ENCODE peak calls at places on chromosomes 6 and 20, in six cellular contexts. One of them, this sample, is unnamed.

GRCh38 chr20:35305682-35306556 is 13.7 kb upstream of the FAM83C start:
- DNase-seq in heart left ventricle: no peak
- DNase-seq in adrenal gland: peak
- DNase-seq in tibial nerve: peak
- DNase-seq in IMR-90: peak
- DNase-seq in H1: no peak
- DNase-seq in this sample: no peak

GRCh38 chr6:149483849-149484635 is 772 bp downstream of the ZC3H12D start:
- DNase-seq in heart left ventricle: no peak
- DNase-seq in adrenal gland: no peak
- DNase-seq in tibial nerve: no peak
- DNase-seq in IMR-90: no peak
- DNase-seq in H1: no peak
- DNase-seq in this sample: no peak

GRCh38 chr6:26240981-26241770 is 123.8 kb upstream of the BTN3A2 start:
- DNase-seq in heart left ventricle: no peak
- DNase-seq in adrenal gland: peak
- DNase-seq in tibial nerve: no peak
- DNase-seq in IMR-90: peak
- DNase-seq in H1: no peak
- DNase-seq in this sample: peak

GRCh38 chr6:1901556-1901955 is 291.8 kb downstream of the FOXC1 start:
- DNase-seq in heart left ventricle: no peak
- DNase-seq in adrenal gland: no peak
- DNase-seq in tibial nerve: no peak
- DNase-seq in IMR-90: peak
- DNase-seq in H1: no peak
- DNase-seq in this sample: no peak

GRCh38 chr6:32432050-32432450 is 7.6 kb upstream of the HLA-DRA start:
- DNase-seq in heart left ventricle: no peak
- DNase-seq in adrenal gland: no peak
- DNase-seq in tibial nerve: no peak
- DNase-seq in IMR-90: peak
- DNase-seq in H1: no peak
- DNase-seq in this sample: no peak

GRCh38 chr20:24953204-24953565 is 4.1 kb downstream of the CST7 start:
- DNase-seq in heart left ventricle: no peak
- DNase-seq in adrenal gland: no peak
- DNase-seq in tibial nerve: no peak
- DNase-seq in IMR-90: no peak
- DNase-seq in H1: peak
- DNase-seq in this sample: no peak

GRCh38 chr6:138655828-138656227 is 117.7 kb upstream of the CCDC28A start:
- DNase-seq in heart left ventricle: no peak
- DNase-seq in adrenal gland: no peak
- DNase-seq in tibial nerve: no peak
- DNase-seq in IMR-90: no peak
- DNase-seq in H1: no peak
- DNase-seq in this sample: no peak

GRCh38 chr6:27674882-27675281 is 202.0 kb upstream of the ZNF184 start:
- DNase-seq in heart left ventricle: no peak
- DNase-seq in adrenal gland: no peak
- DNase-seq in tibial nerve: no peak
- DNase-seq in IMR-90: no peak
- DNase-seq in H1: no peak
- DNase-seq in this sample: no peak

GRCh38 chr6:74249658-74250057 is 553.7 kb downstream of the CD109 start:
- DNase-seq in heart left ventricle: no peak
- DNase-seq in adrenal gland: no peak
- DNase-seq in tibial nerve: no peak
- DNase-seq in IMR-90: peak
- DNase-seq in H1: no peak
- DNase-seq in this sample: no peak

GRCh38 chr6:96532399-96532798 is 10.8 kb downstream of the UFL1 start:
- DNase-seq in heart left ventricle: no peak
- DNase-seq in adrenal gland: no peak
- DNase-seq in tibial nerve: no peak
- DNase-seq in IMR-90: no peak
- DNase-seq in H1: no peak
- DNase-seq in this sample: no peak

GRCh38 chr6:63636516-63636968 is 940 bp downstream of the PHF3 start:
- DNase-seq in heart left ventricle: peak
- DNase-seq in adrenal gland: peak
- DNase-seq in tibial nerve: peak
- DNase-seq in IMR-90: peak
- DNase-seq in H1: no peak
- DNase-seq in this sample: peak

GRCh38 chr6:168638497-168639072 is 197.6 kb downstream of the SMOC2 start:
- DNase-seq in heart left ventricle: no peak
- DNase-seq in adrenal gland: no peak
- DNase-seq in tibial nerve: no peak
- DNase-seq in IMR-90: no peak
- DNase-seq in H1: no peak
- DNase-seq in this sample: no peak

GRCh38 chr6:124677874-124678273 is 284.4 kb upstream of the RNF217 start:
- DNase-seq in heart left ventricle: no peak
- DNase-seq in adrenal gland: no peak
- DNase-seq in tibial nerve: no peak
- DNase-seq in IMR-90: no peak
- DNase-seq in H1: no peak
- DNase-seq in this sample: no peak

GRCh38 chr6:139430897-139431601 is 56.6 kb upstream of the CITED2 start:
- DNase-seq in heart left ventricle: no peak
- DNase-seq in adrenal gland: no peak
- DNase-seq in tibial nerve: no peak
- DNase-seq in IMR-90: no peak
- DNase-seq in H1: no peak
- DNase-seq in this sample: no peak

GRCh38 chr6:13913226-13914001 is 11.3 kb upstream of the RNF182 start:
- DNase-seq in heart left ventricle: no peak
- DNase-seq in adrenal gland: no peak
- DNase-seq in tibial nerve: no peak
- DNase-seq in IMR-90: no peak
- DNase-seq in H1: no peak
- DNase-seq in this sample: no peak

GRCh38 chr6:69584536-69584912 is 212.3 kb downstream of the LMBRD1 start:
- DNase-seq in heart left ventricle: no peak
- DNase-seq in adrenal gland: no peak
- DNase-seq in tibial nerve: no peak
- DNase-seq in IMR-90: no peak
- DNase-seq in H1: no peak
- DNase-seq in this sample: no peak

GRCh38 chr20:1204061-1204460 is 807 bp downstream of the C20orf202 start:
- DNase-seq in heart left ventricle: no peak
- DNase-seq in adrenal gland: no peak
- DNase-seq in tibial nerve: no peak
- DNase-seq in IMR-90: no peak
- DNase-seq in H1: no peak
- DNase-seq in this sample: no peak

GRCh38 chr6:119105262-119105661 is 26.8 kb upstream of the FAM184A start:
- DNase-seq in heart left ventricle: no peak
- DNase-seq in adrenal gland: no peak
- DNase-seq in tibial nerve: no peak
- DNase-seq in IMR-90: no peak
- DNase-seq in H1: no peak
- DNase-seq in this sample: no peak

GRCh38 chr6:22079788-22080187 is 217.0 kb downstream of the PRL start:
- DNase-seq in heart left ventricle: no peak
- DNase-seq in adrenal gland: no peak
- DNase-seq in tibial nerve: no peak
- DNase-seq in IMR-90: peak
- DNase-seq in H1: no peak
- DNase-seq in this sample: no peak

GRCh38 chr6:97275809-97276208 is 7.2 kb downstream of the MMS22L start:
- DNase-seq in heart left ventricle: no peak
- DNase-seq in adrenal gland: peak
- DNase-seq in tibial nerve: no peak
- DNase-seq in IMR-90: no peak
- DNase-seq in H1: no peak
- DNase-seq in this sample: no peak

GRCh38 chr6:48135352-48136084 is 24.5 kb upstream of the PTCHD4 start:
- DNase-seq in heart left ventricle: no peak
- DNase-seq in adrenal gland: peak
- DNase-seq in tibial nerve: no peak
- DNase-seq in IMR-90: peak
- DNase-seq in H1: no peak
- DNase-seq in this sample: no peak

GRCh38 chr6:148671085-148671484 is 75.7 kb upstream of the UST start:
- DNase-seq in heart left ventricle: no peak
- DNase-seq in adrenal gland: no peak
- DNase-seq in tibial nerve: no peak
- DNase-seq in IMR-90: no peak
- DNase-seq in H1: peak
- DNase-seq in this sample: no peak

GRCh38 chr20:10201321-10201870 is 17.2 kb upstream of the SNAP25 start:
- DNase-seq in heart left ventricle: no peak
- DNase-seq in adrenal gland: no peak
- DNase-seq in tibial nerve: no peak
- DNase-seq in IMR-90: peak
- DNase-seq in H1: no peak
- DNase-seq in this sample: no peak

GRCh38 chr6:4281341-4282293 is 146.2 kb upstream of the ECI2 start:
- DNase-seq in heart left ventricle: no peak
- DNase-seq in adrenal gland: peak
- DNase-seq in tibial nerve: no peak
- DNase-seq in IMR-90: peak
- DNase-seq in H1: peak
- DNase-seq in this sample: peak

GRCh38 chr6:31717499-31718222 is 2.5 kb downstream of the LY6G6D start:
- DNase-seq in heart left ventricle: no peak
- DNase-seq in adrenal gland: no peak
- DNase-seq in tibial nerve: no peak
- DNase-seq in IMR-90: no peak
- DNase-seq in H1: no peak
- DNase-seq in this sample: no peak

GRCh38 chr6:24402697-24403500 is at the start of gene MRS2:
- DNase-seq in heart left ventricle: peak
- DNase-seq in adrenal gland: peak
- DNase-seq in tibial nerve: peak
- DNase-seq in IMR-90: peak
- DNase-seq in H1: peak
- DNase-seq in this sample: peak
- TF ChIP-seq POLR2A in heart left ventricle: peak
- TF ChIP-seq POLR2A in adrenal gland: peak
- TF ChIP-seq POLR2A in tibial nerve: peak
- TF ChIP-seq POLR2A in IMR-90: no peak
- TF ChIP-seq POLR2A in H1: peak
- TF ChIP-seq POLR2A in this sample: no peak

DNA sequence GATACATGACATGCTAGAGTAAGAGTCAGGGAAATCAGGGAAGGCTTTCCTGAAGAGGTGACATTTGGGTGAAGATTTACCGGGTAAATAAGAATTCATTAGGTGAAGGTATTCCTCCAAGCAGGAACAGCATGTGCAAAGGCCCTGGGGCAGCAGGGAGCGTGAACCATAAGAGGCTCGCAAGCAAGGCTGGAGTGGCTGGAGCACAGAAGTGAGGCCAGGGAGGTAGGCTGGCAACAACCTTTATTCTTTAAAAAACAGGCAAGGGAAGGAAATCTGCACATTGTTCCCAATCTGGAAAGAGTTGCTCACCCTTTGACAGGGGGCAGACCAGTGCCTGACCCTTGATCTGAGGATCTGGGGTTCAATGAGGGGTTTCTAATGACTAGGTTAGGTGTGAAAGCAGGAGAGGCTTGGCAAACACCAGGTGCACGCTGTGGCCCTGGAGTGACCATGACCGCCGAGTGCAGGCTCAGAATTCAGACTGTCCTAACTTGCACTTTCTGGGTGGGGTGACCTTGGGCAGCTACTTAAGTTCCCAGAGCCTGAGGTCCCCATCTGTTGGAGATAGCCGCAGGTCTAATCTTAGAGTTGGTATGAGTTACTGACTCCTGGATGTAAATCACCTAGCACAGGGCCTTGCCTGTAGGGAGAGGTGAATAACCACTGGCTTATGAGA is 1.9 kb downstream of the KIAA1755 start:
- DNase-seq in heart left ventricle: no peak
- DNase-seq in adrenal gland: no peak
- DNase-seq in tibial nerve: no peak
- DNase-seq in IMR-90: no peak
- DNase-seq in H1: no peak
- DNase-seq in this sample: no peak
- H3K27ac ChIP-seq in heart left ventricle: no peak
- H3K27ac ChIP-seq in adrenal gland: no peak
- H3K27ac ChIP-seq in tibial nerve: peak
- H3K27ac ChIP-seq in IMR-90: no peak
- H3K27ac ChIP-seq in H1: no peak
- H3K27ac ChIP-seq in this sample: no peak

DNA sequence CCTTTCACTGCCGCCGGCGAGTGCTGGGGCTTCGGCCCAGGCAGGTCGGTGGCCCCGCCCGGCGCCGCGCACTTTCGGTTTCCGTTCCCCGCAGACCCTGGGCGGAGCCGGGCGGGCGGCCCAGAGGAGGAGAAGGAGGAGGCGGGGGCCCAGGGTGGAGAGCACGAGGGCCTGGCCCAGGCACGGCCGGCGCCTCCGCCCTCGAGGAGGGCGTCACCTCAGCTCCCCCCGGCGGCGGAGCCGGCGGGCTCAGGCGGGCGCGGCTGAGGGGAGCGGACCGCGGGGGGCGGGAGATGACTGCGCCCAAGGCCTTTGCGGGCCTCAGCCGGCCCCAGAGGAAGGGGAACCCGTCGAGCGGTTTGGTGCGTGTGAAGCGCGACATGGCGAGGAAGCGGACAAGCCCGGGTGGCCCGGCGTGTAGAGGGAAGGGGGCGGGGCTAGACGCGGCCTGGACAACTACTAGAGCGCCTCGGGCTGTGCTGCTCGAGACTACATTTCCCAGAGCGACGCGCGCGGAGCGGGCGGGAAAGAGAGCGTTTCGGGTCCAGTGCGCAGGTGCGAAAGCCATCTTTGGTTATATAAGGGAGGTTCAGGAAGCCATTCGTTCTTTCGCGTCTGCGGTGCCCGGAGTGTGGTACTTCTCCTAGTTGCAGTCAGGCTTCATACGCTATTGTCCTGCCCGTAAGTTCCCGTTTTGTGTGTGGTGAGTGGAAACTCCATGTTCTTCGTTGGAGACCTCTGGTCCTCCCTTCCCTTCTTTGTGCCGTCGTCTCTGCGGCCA is at the start of gene ZNFX1:
- DNase-seq in heart left ventricle: peak
- DNase-seq in adrenal gland: peak
- DNase-seq in tibial nerve: peak
- DNase-seq in IMR-90: peak
- DNase-seq in H1: peak
- DNase-seq in this sample: peak
- TF ChIP-seq POLR2A in heart left ventricle: peak
- TF ChIP-seq POLR2A in adrenal gland: peak
- TF ChIP-seq POLR2A in tibial nerve: peak
- TF ChIP-seq POLR2A in IMR-90: peak
- TF ChIP-seq POLR2A in H1: peak
- TF ChIP-seq POLR2A in this sample: peak

DNA sequence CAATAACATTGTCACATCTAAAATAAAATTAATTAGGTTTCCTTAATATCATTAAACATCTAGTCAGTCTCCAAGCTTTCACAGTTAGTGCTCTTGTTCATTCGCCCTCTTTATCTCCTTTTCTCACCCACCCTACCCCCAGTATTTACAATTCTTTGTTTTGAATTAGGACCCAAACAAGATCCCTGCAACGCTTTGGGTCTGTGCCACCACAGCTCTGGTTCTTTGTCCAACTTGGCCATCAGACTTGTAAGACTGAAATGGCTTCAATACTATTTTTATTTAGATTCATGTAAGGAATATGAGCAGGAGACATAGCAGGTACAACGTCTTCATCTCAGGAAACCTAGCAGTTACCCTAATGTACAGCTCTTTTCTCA is 276.5 kb downstream of the CDKAL1 start:
- DNase-seq in heart left ventricle: no peak
- DNase-seq in adrenal gland: no peak
- DNase-seq in tibial nerve: no peak
- DNase-seq in IMR-90: no peak
- DNase-seq in H1: no peak
- DNase-seq in this sample: no peak
- H3K27ac ChIP-seq in heart left ventricle: peak
- H3K27ac ChIP-seq in adrenal gland: no peak
- H3K27ac ChIP-seq in tibial nerve: no peak
- H3K27ac ChIP-seq in IMR-90: peak
- H3K27ac ChIP-seq in H1: peak
- H3K27ac ChIP-seq in this sample: no peak